ENCODE peak calls at places on chromosomes 11 and 22, in seven cellular contexts. One of them, this sample, is unnamed.

GRCh38 chr11:62707277-62707771 is at the start of the genes BSCL2 and GNG3:
- DNase-seq in activated CD8-positive, alpha-beta memory T cell treated with anti-CD3 and anti-CD28 coated beads, Interleukin-2, amount 10 ng/mL, durations not matched to agents 7 days and 5 days: peak
- DNase-seq in anterior cingulate cortex: peak
- DNase-seq in left ventricle myocardium superior: peak
- DNase-seq in amniotic stem cell: no peak
- DNase-seq in AG09319: no peak
- DNase-seq in stimulated activated CD4-positive, alpha-beta T cell treated with anti-CD3 and anti-CD28 coated beads, Interleukin-15, amount 100 ng/mL, for 1 hour: no peak
- DNase-seq in this sample: no peak

GRCh38 chr11:76773921-76774361 is 9.2 kb upstream of the TSKU start:
- DNase-seq in stimulated activated CD4-positive, alpha-beta T cell treated with anti-CD3 and anti-CD28 coated beads, Interleukin-15, amount 100 ng/mL, for 1 hour: no peak
- DNase-seq in anterior cingulate cortex: no peak
- DNase-seq in left ventricle myocardium superior: peak
- DNase-seq in AG09319: no peak
- DNase-seq in amniotic stem cell: no peak
- DNase-seq in activated CD8-positive, alpha-beta memory T cell treated with anti-CD3 and anti-CD28 coated beads, Interleukin-2, amount 10 ng/mL, durations not matched to agents 7 days and 5 days: no peak
- DNase-seq in this sample: no peak

GRCh38 chr11:44716256-44716655 is 10.5 kb upstream of the TSPAN18 start:
- DNase-seq in AG09319: no peak
- DNase-seq in activated CD8-positive, alpha-beta memory T cell treated with anti-CD3 and anti-CD28 coated beads, Interleukin-2, amount 10 ng/mL, durations not matched to agents 7 days and 5 days: no peak
- DNase-seq in stimulated activated CD4-positive, alpha-beta T cell treated with anti-CD3 and anti-CD28 coated beads, Interleukin-15, amount 100 ng/mL, for 1 hour: no peak
- DNase-seq in left ventricle myocardium superior: no peak
- DNase-seq in anterior cingulate cortex: no peak
- DNase-seq in amniotic stem cell: no peak
- DNase-seq in this sample: no peak

GRCh38 chr11:95066721-95067041 is at the start of gene SRSF8:
- DNase-seq in activated CD8-positive, alpha-beta memory T cell treated with anti-CD3 and anti-CD28 coated beads, Interleukin-2, amount 10 ng/mL, durations not matched to agents 7 days and 5 days: no peak
- DNase-seq in left ventricle myocardium superior: no peak
- DNase-seq in amniotic stem cell: no peak
- DNase-seq in AG09319: no peak
- DNase-seq in anterior cingulate cortex: no peak
- DNase-seq in stimulated activated CD4-positive, alpha-beta T cell treated with anti-CD3 and anti-CD28 coated beads, Interleukin-15, amount 100 ng/mL, for 1 hour: no peak
- DNase-seq in this sample: no peak

GRCh38 chr11:130582994-130583393 is 134.5 kb downstream of the ADAMTS15 start:
- DNase-seq in amniotic stem cell: no peak
- DNase-seq in activated CD8-positive, alpha-beta memory T cell treated with anti-CD3 and anti-CD28 coated beads, Interleukin-2, amount 10 ng/mL, durations not matched to agents 7 days and 5 days: no peak
- DNase-seq in stimulated activated CD4-positive, alpha-beta T cell treated with anti-CD3 and anti-CD28 coated beads, Interleukin-15, amount 100 ng/mL, for 1 hour: no peak
- DNase-seq in anterior cingulate cortex: no peak
- DNase-seq in left ventricle myocardium superior: no peak
- DNase-seq in AG09319: no peak
- DNase-seq in this sample: no peak

GRCh38 chr11:108616549-108616948 is 23.0 kb upstream of the EXPH5 start:
- DNase-seq in AG09319: no peak
- DNase-seq in activated CD8-positive, alpha-beta memory T cell treated with anti-CD3 and anti-CD28 coated beads, Interleukin-2, amount 10 ng/mL, durations not matched to agents 7 days and 5 days: no peak
- DNase-seq in amniotic stem cell: peak
- DNase-seq in anterior cingulate cortex: no peak
- DNase-seq in left ventricle myocardium superior: no peak
- DNase-seq in stimulated activated CD4-positive, alpha-beta T cell treated with anti-CD3 and anti-CD28 coated beads, Interleukin-15, amount 100 ng/mL, for 1 hour: no peak
- DNase-seq in this sample: no peak

GRCh38 chr11:46234261-46234660 is 43.2 kb upstream of the CREB3L1 start:
- DNase-seq in amniotic stem cell: no peak
- DNase-seq in stimulated activated CD4-positive, alpha-beta T cell treated with anti-CD3 and anti-CD28 coated beads, Interleukin-15, amount 100 ng/mL, for 1 hour: no peak
- DNase-seq in AG09319: no peak
- DNase-seq in left ventricle myocardium superior: no peak
- DNase-seq in anterior cingulate cortex: no peak
- DNase-seq in activated CD8-positive, alpha-beta memory T cell treated with anti-CD3 and anti-CD28 coated beads, Interleukin-2, amount 10 ng/mL, durations not matched to agents 7 days and 5 days: no peak
- DNase-seq in this sample: no peak

GRCh38 chr11:69950120-69950519 is 128.0 kb upstream of the ANO1 start:
- DNase-seq in activated CD8-positive, alpha-beta memory T cell treated with anti-CD3 and anti-CD28 coated beads, Interleukin-2, amount 10 ng/mL, durations not matched to agents 7 days and 5 days: peak
- DNase-seq in left ventricle myocardium superior: peak
- DNase-seq in stimulated activated CD4-positive, alpha-beta T cell treated with anti-CD3 and anti-CD28 coated beads, Interleukin-15, amount 100 ng/mL, for 1 hour: no peak
- DNase-seq in amniotic stem cell: no peak
- DNase-seq in anterior cingulate cortex: no peak
- DNase-seq in AG09319: no peak
- DNase-seq in this sample: peak

GRCh38 chr11:86370922-86371614 is 3.6 kb upstream of the CCDC81 start:
- DNase-seq in stimulated activated CD4-positive, alpha-beta T cell treated with anti-CD3 and anti-CD28 coated beads, Interleukin-15, amount 100 ng/mL, for 1 hour: no peak
- DNase-seq in amniotic stem cell: no peak
- DNase-seq in AG09319: no peak
- DNase-seq in anterior cingulate cortex: no peak
- DNase-seq in left ventricle myocardium superior: no peak
- DNase-seq in activated CD8-positive, alpha-beta memory T cell treated with anti-CD3 and anti-CD28 coated beads, Interleukin-2, amount 10 ng/mL, durations not matched to agents 7 days and 5 days: no peak
- DNase-seq in this sample: no peak

GRCh38 chr11:33557201-33557600 is 143.4 kb downstream of the C11orf91 start:
- DNase-seq in anterior cingulate cortex: no peak
- DNase-seq in left ventricle myocardium superior: no peak
- DNase-seq in amniotic stem cell: peak
- DNase-seq in stimulated activated CD4-positive, alpha-beta T cell treated with anti-CD3 and anti-CD28 coated beads, Interleukin-15, amount 100 ng/mL, for 1 hour: no peak
- DNase-seq in AG09319: peak
- DNase-seq in activated CD8-positive, alpha-beta memory T cell treated with anti-CD3 and anti-CD28 coated beads, Interleukin-2, amount 10 ng/mL, durations not matched to agents 7 days and 5 days: no peak
- DNase-seq in this sample: no peak

GRCh38 chr22:44210721-44211120 is 30.0 kb downstream of the PARVG start:
- DNase-seq in amniotic stem cell: no peak
- DNase-seq in AG09319: peak
- DNase-seq in anterior cingulate cortex: no peak
- DNase-seq in left ventricle myocardium superior: no peak
- DNase-seq in activated CD8-positive, alpha-beta memory T cell treated with anti-CD3 and anti-CD28 coated beads, Interleukin-2, amount 10 ng/mL, durations not matched to agents 7 days and 5 days: no peak
- DNase-seq in stimulated activated CD4-positive, alpha-beta T cell treated with anti-CD3 and anti-CD28 coated beads, Interleukin-15, amount 100 ng/mL, for 1 hour: no peak
- DNase-seq in this sample: no peak

GRCh38 chr22:41021655-41022454 is 70.5 kb upstream of the EP300 start:
- DNase-seq in activated CD8-positive, alpha-beta memory T cell treated with anti-CD3 and anti-CD28 coated beads, Interleukin-2, amount 10 ng/mL, durations not matched to agents 7 days and 5 days: peak
- DNase-seq in left ventricle myocardium superior: peak
- DNase-seq in amniotic stem cell: no peak
- DNase-seq in AG09319: no peak
- DNase-seq in stimulated activated CD4-positive, alpha-beta T cell treated with anti-CD3 and anti-CD28 coated beads, Interleukin-15, amount 100 ng/mL, for 1 hour: peak
- DNase-seq in anterior cingulate cortex: peak
- DNase-seq in this sample: peak

GRCh38 chr11:120180571-120181445 is 30.0 kb upstream of the OAF start:
- DNase-seq in AG09319: no peak
- DNase-seq in left ventricle myocardium superior: no peak
- DNase-seq in activated CD8-positive, alpha-beta memory T cell treated with anti-CD3 and anti-CD28 coated beads, Interleukin-2, amount 10 ng/mL, durations not matched to agents 7 days and 5 days: peak
- DNase-seq in stimulated activated CD4-positive, alpha-beta T cell treated with anti-CD3 and anti-CD28 coated beads, Interleukin-15, amount 100 ng/mL, for 1 hour: no peak
- DNase-seq in anterior cingulate cortex: no peak
- DNase-seq in amniotic stem cell: no peak
- DNase-seq in this sample: no peak

GRCh38 chr11:71979582-71979981 is 19.1 kb upstream of the IL18BP start:
- DNase-seq in anterior cingulate cortex: no peak
- DNase-seq in AG09319: no peak
- DNase-seq in stimulated activated CD4-positive, alpha-beta T cell treated with anti-CD3 and anti-CD28 coated beads, Interleukin-15, amount 100 ng/mL, for 1 hour: no peak
- DNase-seq in amniotic stem cell: no peak
- DNase-seq in left ventricle myocardium superior: no peak
- DNase-seq in activated CD8-positive, alpha-beta memory T cell treated with anti-CD3 and anti-CD28 coated beads, Interleukin-2, amount 10 ng/mL, durations not matched to agents 7 days and 5 days: no peak
- DNase-seq in this sample: no peak

GRCh38 chr22:46910624-46911023 is 148.2 kb downstream of the TBC1D22A start:
- DNase-seq in anterior cingulate cortex: no peak
- DNase-seq in AG09319: no peak
- DNase-seq in amniotic stem cell: no peak
- DNase-seq in activated CD8-positive, alpha-beta memory T cell treated with anti-CD3 and anti-CD28 coated beads, Interleukin-2, amount 10 ng/mL, durations not matched to agents 7 days and 5 days: peak
- DNase-seq in left ventricle myocardium superior: no peak
- DNase-seq in stimulated activated CD4-positive, alpha-beta T cell treated with anti-CD3 and anti-CD28 coated beads, Interleukin-15, amount 100 ng/mL, for 1 hour: no peak
- DNase-seq in this sample: no peak

GRCh38 chr11:86495341-86495740 is 120.7 kb downstream of the CCDC81 start:
- DNase-seq in AG09319: no peak
- DNase-seq in left ventricle myocardium superior: no peak
- DNase-seq in amniotic stem cell: no peak
- DNase-seq in anterior cingulate cortex: no peak
- DNase-seq in stimulated activated CD4-positive, alpha-beta T cell treated with anti-CD3 and anti-CD28 coated beads, Interleukin-15, amount 100 ng/mL, for 1 hour: no peak
- DNase-seq in activated CD8-positive, alpha-beta memory T cell treated with anti-CD3 and anti-CD28 coated beads, Interleukin-2, amount 10 ng/mL, durations not matched to agents 7 days and 5 days: no peak
- DNase-seq in this sample: no peak

GRCh38 chr22:20076627-20077172 is 3.3 kb upstream of the DGCR8 start:
- DNase-seq in stimulated activated CD4-positive, alpha-beta T cell treated with anti-CD3 and anti-CD28 coated beads, Interleukin-15, amount 100 ng/mL, for 1 hour: no peak
- DNase-seq in amniotic stem cell: no peak
- DNase-seq in anterior cingulate cortex: no peak
- DNase-seq in left ventricle myocardium superior: no peak
- DNase-seq in AG09319: no peak
- DNase-seq in activated CD8-positive, alpha-beta memory T cell treated with anti-CD3 and anti-CD28 coated beads, Interleukin-2, amount 10 ng/mL, durations not matched to agents 7 days and 5 days: no peak
- DNase-seq in this sample: no peak

GRCh38 chr22:43733138-43733537 is 79.0 kb downstream of the EFCAB6 start:
- DNase-seq in activated CD8-positive, alpha-beta memory T cell treated with anti-CD3 and anti-CD28 coated beads, Interleukin-2, amount 10 ng/mL, durations not matched to agents 7 days and 5 days: no peak
- DNase-seq in AG09319: no peak
- DNase-seq in amniotic stem cell: no peak
- DNase-seq in stimulated activated CD4-positive, alpha-beta T cell treated with anti-CD3 and anti-CD28 coated beads, Interleukin-15, amount 100 ng/mL, for 1 hour: no peak
- DNase-seq in left ventricle myocardium superior: no peak
- DNase-seq in anterior cingulate cortex: no peak
- DNase-seq in this sample: no peak

GRCh38 chr22:46934746-46935491 is 172.5 kb downstream of the TBC1D22A start:
- DNase-seq in AG09319: peak
- DNase-seq in anterior cingulate cortex: no peak
- DNase-seq in left ventricle myocardium superior: no peak
- DNase-seq in activated CD8-positive, alpha-beta memory T cell treated with anti-CD3 and anti-CD28 coated beads, Interleukin-2, amount 10 ng/mL, durations not matched to agents 7 days and 5 days: peak
- DNase-seq in stimulated activated CD4-positive, alpha-beta T cell treated with anti-CD3 and anti-CD28 coated beads, Interleukin-15, amount 100 ng/mL, for 1 hour: no peak
- DNase-seq in amniotic stem cell: peak
- DNase-seq in this sample: peak